ENCODE peak calls at places on chromosome 16, in seven cellular contexts. F is prostate gland; S is fibroblast of lung; B is HCT116; I is uterus; X is CD4-positive, alpha-beta memory T cell; Q is OCI-LY7. R is an unnamed sample. For H3K36me3, the result is how much of the 10 kb centered on the place peaks cover.

GRCh38 chr16:21603920-21604319 is 4.5 kb downstream of the METTL9 start:
- DNase-seq in I (no peak), Q (no peak), B (no peak), S (peak), F (no peak), X (no peak), R (no peak)

GRCh38 chr16:4615389-4616046 is 830 bp upstream of the UBALD1 start:
- DNase-seq in B (no peak), X (peak), S (no peak), I (peak), Q (peak), F (no peak), R (no peak)

GRCh38 chr16:57676624-57677085 is 8.5 kb downstream of the ADGRG3 start:
- DNase-seq in S (no peak), B (no peak), I (no peak), Q (no peak), F (no peak), X (no peak), R (no peak)

GRCh38 chr16:10388987-10389386 is 3.1 kb downstream of the ATF7IP2 start:
- DNase-seq in I (no peak), B (no peak), Q (no peak), S (no peak), F (no peak), X (no peak), R (no peak)

GRCh38 chr16:82621796-82622195 is 5.0 kb upstream of the CDH13 start:
- DNase-seq in S (no peak), X (no peak), I (no peak), Q (no peak), B (no peak), F (no peak), R (no peak)

GRCh38 chr16:28292731-28293588 is 635 bp downstream of the SBK1 start:
- DNase-seq in F (peak), S (no peak), B (no peak), X (peak), Q (no peak), I (no peak), R (peak)

GRCh38 chr16:16073884-16074781 is 124.7 kb downstream of the ABCC1 start:
- DNase-seq in B (no peak), I (no peak), S (peak), Q (peak), X (no peak), F (no peak), R (no peak)

GRCh38 chr16:84144859-84145639 is at the start of the genes DNAAF1 and HSDL1:
- DNase-seq in X (peak), F (peak), S (peak), I (peak), B (peak), Q (peak), R (peak)

GRCh38 chr16:22192261-22193133 is 13.6 kb upstream of the EEF2K start:
- DNase-seq in Q (peak), X (peak), F (peak), B (no peak), I (peak), S (peak), R (peak)

GRCh38 chr16:23504453-23505179 is 5.7 kb downstream of the GGA2 start:
- DNase-seq in S (peak), I (peak), Q (peak), B (peak), X (peak), F (no peak), R (no peak)

GRCh38 chr16:87333581-87334331 is 16.6 kb upstream of the C16orf95 start:
- DNase-seq in X (no peak), F (no peak), B (no peak), S (no peak), Q (no peak), I (no peak), R (no peak)

GRCh38 chr16:4316732-4317461 is 1.0 kb downstream of the GLIS2 start:
- DNase-seq in I (no peak), X (no peak), S (no peak), B (no peak), Q (no peak), F (no peak), R (no peak)

GRCh38 chr16:72974142-72974769 is 73.7 kb downstream of the ZFHX3 start:
- DNase-seq in F (no peak), S (no peak), I (no peak), X (no peak), B (no peak), Q (no peak), R (no peak)

GRCh38 chr16:80300876-80301275 is 239.9 kb upstream of the DYNLRB2 start:
- DNase-seq in X (no peak), I (no peak), S (peak), Q (no peak), F (no peak), B (no peak), R (no peak)

GRCh38 chr16:24820522-24820921 is 25.2 kb upstream of the SLC5A11 start:
- DNase-seq in I (no peak), F (no peak), B (no peak), X (no peak), Q (no peak), S (no peak), R (no peak)
- H3K36me3 ChIP-seq in I (under half), F (under half), B (half or more), X (half or more), Q (half or more), S (under half), R (half or more)

DNA sequence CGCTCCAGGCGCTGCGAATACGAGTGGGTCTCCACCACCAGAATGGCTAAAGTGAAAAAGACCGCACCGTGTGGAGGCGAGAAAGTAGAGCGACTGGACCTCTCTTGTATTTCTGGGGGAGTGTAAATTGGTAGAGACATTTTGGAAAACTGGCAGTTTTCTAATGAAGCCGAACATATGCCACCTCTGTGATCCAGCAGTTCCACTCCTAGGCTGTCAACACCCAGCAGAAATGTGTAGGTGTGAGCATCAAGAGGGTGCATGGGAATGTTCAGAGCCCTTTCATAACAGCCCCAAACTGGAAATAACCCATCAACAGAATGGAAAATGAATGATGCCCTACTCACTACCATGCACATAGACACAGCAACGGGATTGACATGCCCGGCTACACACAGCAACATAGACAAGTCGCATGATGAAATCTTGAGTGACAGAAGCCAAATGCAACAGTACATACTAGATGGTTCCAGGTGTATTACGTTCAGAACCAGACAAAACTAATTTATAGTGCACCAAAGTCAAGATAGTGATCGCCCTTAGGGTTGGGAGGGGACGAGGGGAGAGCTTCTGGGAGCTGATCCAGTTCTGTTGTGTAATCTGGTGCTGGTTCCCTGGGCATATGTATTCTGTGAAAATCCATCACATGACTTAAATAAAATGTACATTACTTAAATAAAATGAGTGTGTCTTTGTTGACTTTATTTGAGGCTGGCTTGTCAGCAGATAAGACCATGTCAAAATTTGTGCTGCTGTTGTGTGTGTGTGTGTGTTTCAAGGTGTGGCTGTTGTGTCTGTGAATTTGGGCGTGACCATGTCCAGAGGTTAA is 877 bp upstream of the BCL7C start:
- DNase-seq in Q (no peak), S (no peak), F (peak), X (no peak), I (no peak), B (no peak), R (no peak)
- H3K4me3 ChIP-seq in Q (peak), S (peak), F (peak), X (no peak), I (peak), B (peak), R (peak)

GRCh38 chr16:29806641-29807425 is 504 bp downstream of the MAZ start:
- DNase-seq in F (peak), Q (peak), X (peak), S (peak), I (peak), B (no peak), R (peak)

GRCh38 chr16:29805232-29806095 is 865 bp upstream of the MAZ start:
- DNase-seq in F (peak), I (peak), S (peak), B (peak), Q (peak), X (peak), R (peak)

GRCh38 chr16:29807426-29808218 is 1.3 kb downstream of the MAZ start:
- DNase-seq in X (peak), Q (peak), I (peak), F (peak), S (peak), B (peak), R (peak)

GRCh38 chr16:29804455-29805231 is 1.7 kb upstream of the MAZ start:
- DNase-seq in S (no peak), B (no peak), F (peak), X (no peak), I (peak), Q (peak), R (peak)

DNA sequence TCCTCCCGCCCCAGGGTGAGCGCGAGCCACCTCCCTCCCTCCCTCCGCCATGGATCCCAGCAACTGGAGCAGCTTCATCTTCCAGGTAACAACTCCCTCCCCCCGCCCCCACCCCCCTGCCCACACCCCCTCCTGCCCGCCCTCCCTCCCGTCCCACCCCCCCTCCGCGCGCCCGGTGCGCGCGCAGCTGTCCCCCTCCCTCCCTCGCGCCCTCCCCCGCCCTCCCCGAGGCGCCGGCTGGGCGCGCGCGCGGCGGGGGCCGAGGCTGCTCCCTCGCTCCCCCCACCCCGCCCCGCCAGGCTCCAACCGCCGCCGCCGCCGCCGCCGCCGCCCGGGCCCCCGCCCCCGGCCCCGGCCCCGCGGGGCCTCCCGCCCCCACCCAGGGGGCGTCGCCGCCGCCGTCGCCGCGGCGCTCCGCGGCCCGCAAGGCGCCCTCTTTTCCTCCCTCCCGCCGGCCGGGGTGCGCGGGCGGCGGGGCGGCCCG is at the start of gene MAZ:
- DNase-seq in S (no peak), F (no peak), Q (peak), I (peak), B (peak), X (no peak), R (no peak)
- H3K36me3 ChIP-seq in S (under half), F (under half), Q (half or more), I (under half), B (under half), X (under half), R (half or more)

DNA sequence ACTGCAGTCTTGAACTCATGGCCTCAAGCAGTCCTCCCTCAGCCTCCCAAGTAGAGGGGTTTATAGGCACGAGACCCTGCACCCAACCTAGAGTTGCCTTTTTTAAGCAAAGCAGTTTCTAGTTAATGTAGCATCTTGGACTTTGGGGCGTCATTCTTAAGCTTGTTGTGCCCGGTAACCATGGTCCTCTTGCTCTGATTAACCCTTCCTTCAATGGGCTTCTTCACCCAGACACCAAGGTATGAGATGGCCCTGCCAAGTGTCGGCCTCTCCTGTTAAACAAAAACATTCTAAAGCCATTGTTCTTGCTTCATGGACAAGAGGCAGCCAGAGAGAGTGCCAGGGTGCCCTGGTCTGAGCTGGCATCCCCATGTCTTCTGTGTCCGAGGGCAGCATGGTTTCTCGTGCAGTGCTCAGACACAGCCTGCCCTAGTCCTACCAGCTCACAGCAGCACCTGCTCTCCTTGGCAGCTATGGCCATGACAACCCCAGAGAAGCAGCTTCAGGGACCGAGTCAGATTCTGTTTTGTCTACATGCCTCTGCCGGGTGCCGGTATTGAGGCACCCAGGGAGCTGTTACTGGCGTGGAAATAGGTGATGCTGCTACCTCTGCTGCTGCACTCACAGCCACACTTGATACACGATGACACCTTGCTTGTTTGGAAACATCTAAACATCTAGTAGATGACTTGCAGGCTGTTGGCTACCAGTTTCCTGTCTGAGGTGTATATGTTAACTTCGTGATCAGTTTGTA is 3.3 kb downstream of the RPL13 start:
- DNase-seq in I (no peak), S (no peak), F (no peak), B (no peak), Q (no peak), X (no peak), R (no peak)
- H3K4me3 ChIP-seq in I (no peak), S (no peak), F (no peak), B (peak), Q (peak), X (no peak), R (peak)

DNA sequence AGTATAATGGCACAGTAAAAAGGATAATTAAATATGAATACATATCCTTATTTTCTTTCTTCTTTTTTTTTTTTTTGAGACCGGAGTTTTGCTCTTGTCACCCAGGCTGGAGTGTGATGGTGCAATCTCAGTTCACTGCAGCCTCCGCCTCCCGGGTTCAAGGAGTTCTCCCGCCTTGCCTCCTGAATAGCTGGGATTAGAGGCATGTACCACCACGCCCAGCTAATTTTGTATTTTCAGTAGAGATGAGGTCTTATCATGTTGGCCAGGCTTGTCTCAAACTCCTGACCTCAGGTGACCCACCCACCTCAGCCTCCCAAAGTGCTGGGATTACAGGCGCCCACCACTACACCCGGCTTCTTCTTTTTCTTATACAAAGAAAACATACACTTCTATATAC is 12.0 kb downstream of the GABARAPL2 start:
- DNase-seq in B (no peak), I (no peak), Q (no peak), F (no peak), X (no peak), S (no peak), R (no peak)
- H3K36me3 ChIP-seq in B (under half), I (under half), Q (half or more), F (under half), X (half or more), S (under half), R (under half)

GRCh38 chr16:69444873-69445517 is 20.6 kb downstream of the CYB5B start:
- DNase-seq in X (peak), S (no peak), B (no peak), Q (no peak), F (no peak), I (no peak), R (no peak)
- H3K4me3 ChIP-seq in X (no peak), S (peak), B (no peak), Q (no peak), F (no peak), I (peak), R (no peak)

GRCh38 chr16:71507061-71507460 is 17.9 kb upstream of the ZNF19 start:
- DNase-seq in S (no peak), Q (no peak), X (no peak), B (no peak), F (no peak), I (no peak), R (no peak)
- H3K36me3 ChIP-seq in S (under half), Q (under half), X (under half), B (under half), F (under half), I (under half), R (under half)

DNA sequence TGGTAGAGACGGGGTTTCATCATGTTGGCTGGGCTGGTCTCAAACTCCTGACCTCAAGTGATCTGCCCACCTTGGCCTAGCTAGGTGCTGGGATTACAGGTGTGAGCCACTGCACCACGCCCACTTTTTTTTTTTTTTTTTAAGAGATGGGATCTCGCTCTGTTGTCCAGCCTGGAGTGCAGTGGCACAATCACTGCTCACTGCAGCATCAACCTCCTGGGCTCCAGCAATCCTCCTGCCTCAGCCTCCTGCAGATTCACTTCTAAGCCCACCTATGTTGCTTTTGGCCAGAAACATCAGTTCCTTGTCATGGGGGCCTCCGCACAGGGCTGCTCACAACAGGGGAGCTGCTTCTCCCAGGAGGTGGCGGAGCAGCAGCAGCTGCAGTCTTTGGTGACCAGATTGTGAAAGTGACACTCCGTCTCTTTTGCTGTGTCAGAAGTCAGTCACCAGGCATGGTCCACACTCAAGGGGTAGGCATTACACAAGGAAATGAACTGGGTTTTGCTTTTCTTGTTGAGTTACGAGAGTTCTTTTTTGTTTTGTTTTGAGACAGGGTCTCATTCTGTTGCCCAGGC is 4.5 kb upstream of the NME4 start:
- DNase-seq in X (no peak), F (no peak), I (no peak), S (no peak), B (no peak), Q (no peak), R (no peak)
- H3K4me3 ChIP-seq in X (no peak), F (no peak), I (no peak), S (no peak), B (no peak), Q (no peak), R (no peak)

GRCh38 chr16:2498085-2498484 is 15.7 kb upstream of the ATP6V0C start:
- DNase-seq in S (no peak), X (no peak), I (no peak), Q (no peak), B (no peak), F (no peak), R (no peak)

GRCh38 chr16:2497116-2497630 is 16.6 kb upstream of the ATP6V0C start:
- DNase-seq in Q (no peak), F (no peak), S (no peak), B (no peak), I (no peak), X (no peak), R (no peak)

GRCh38 chr16:2497641-2498040 is 16.1 kb upstream of the ATP6V0C start:
- DNase-seq in B (no peak), F (no peak), S (no peak), X (no peak), Q (no peak), I (no peak), R (no peak)

GRCh38 chr16:2495041-2495440 is 18.7 kb upstream of the ATP6V0C start:
- DNase-seq in X (no peak), S (no peak), B (no peak), I (no peak), F (no peak), Q (no peak), R (no peak)

DNA sequence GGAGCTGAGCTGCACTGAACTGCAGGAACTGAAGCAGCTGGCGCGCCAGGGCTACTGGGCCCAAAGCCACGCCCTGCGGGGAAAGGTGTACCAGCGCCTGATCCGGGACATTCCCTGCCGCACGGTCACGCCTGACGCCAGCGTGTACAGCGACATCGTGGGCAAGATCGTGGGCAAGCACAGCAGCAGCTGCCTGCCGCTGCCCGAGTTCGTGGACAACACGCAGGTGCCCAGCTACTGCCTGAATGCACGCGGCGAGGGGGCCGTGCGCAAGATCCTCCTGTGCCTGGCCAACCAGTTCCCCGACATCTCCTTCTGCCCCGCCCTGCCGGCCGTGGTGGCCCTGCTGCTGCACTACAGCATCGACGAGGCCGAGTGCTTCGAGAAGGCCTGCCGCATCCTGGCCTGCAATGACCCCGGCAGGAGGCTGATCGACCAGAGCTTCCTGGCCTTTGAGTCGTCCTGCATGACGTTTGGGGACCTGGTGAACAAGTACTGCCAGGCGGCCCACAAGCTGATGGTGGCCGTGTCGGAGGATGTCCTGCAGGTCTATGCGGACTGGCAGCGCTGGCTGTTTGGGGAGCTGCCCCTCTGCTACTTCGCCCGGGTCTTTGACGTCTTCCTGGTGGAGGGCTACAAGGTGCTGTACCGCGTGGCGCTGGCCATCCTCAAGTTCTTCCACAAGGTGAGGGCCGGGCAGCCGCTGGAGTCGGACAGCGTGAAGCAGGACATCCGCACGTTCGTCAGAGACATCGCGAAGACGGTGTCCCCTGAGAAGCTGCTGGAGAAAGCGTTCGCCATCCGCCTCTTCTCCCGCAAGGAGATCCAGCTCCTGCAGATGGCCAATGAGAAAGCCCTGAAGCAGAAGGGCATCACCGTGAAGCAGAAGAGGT is 17.3 kb upstream of the ATP6V0C start:
- DNase-seq in F (no peak), I (no peak), B (no peak), X (no peak), S (no peak), Q (no peak), R (no peak)
- H3K36me3 ChIP-seq in F (under half), I (under half), B (under half), X (under half), S (under half), Q (under half), R (under half)